ENCODE peak calls at places on chromosomes 1 and 21, in eight cellular contexts. C is trophoblast cell; M is neural progenitor cell; S is CD8-positive, alpha-beta memory T cell; W is uterus; Z is HAP-1; G is lower lobe of right lung; L is psoas muscle. A is an unnamed sample. For H3K4me1, the result is how much of the 10 kb centered on the place peaks cover.

GRCh38 chr1:152654110-152654509 is 9.1 kb upstream of the LCE2D start:
- DNase-seq in G (peak), W (no peak), S (peak), L (no peak), C (peak), M (peak), Z (peak), A (no peak)

GRCh38 chr1:110433803-110434202 is 17.1 kb upstream of the PROK1 start:
- DNase-seq in C (peak), W (no peak), G (peak), M (peak), L (peak), S (no peak), Z (peak), A (peak)

GRCh38 chr1:25611843-25612242 is 4.7 kb upstream of the MAN1C1 start:
- DNase-seq in Z (no peak), L (no peak), G (no peak), C (no peak), W (no peak), S (no peak), M (no peak), A (no peak)

GRCh38 chr1:12179111-12179519 is 12.3 kb downstream of the TNFRSF1B start:
- DNase-seq in S (peak), M (no peak), Z (no peak), G (no peak), W (no peak), L (no peak), C (peak), A (no peak)

GRCh38 chr1:108852141-108852540 is 4.8 kb downstream of the AKNAD1 start:
- DNase-seq in W (no peak), L (no peak), C (no peak), G (no peak), M (no peak), Z (no peak), S (no peak), A (no peak)

GRCh38 chr21:46634966-46635323 is 529 bp upstream of the PRMT2 start:
- DNase-seq in M (peak), S (peak), L (no peak), C (peak), W (no peak), Z (no peak), G (peak), A (peak)

GRCh38 chr1:181097242-181097641 is 8.7 kb downstream of the IER5 start:
- DNase-seq in Z (no peak), L (no peak), C (no peak), M (no peak), S (no peak), G (no peak), W (peak), A (no peak)

GRCh38 chr1:200037904-200038644 is 10.6 kb downstream of the NR5A2 start:
- DNase-seq in Z (peak), S (no peak), M (no peak), C (no peak), L (no peak), W (no peak), G (no peak), A (no peak)

GRCh38 chr1:21743476-21743875 is 39.5 kb downstream of the USP48 start:
- DNase-seq in L (no peak), M (no peak), W (no peak), S (no peak), Z (no peak), C (no peak), G (no peak), A (no peak)

GRCh38 chr1:90488451-90488850 is 228.7 kb downstream of the BARHL2 start:
- DNase-seq in S (no peak), G (no peak), W (no peak), C (no peak), M (no peak), Z (no peak), L (no peak), A (peak)

GRCh38 chr1:85328713-85329376 is 52.4 kb upstream of the BCL10 start:
- DNase-seq in S (no peak), Z (peak), G (no peak), W (no peak), C (peak), M (no peak), L (no peak), A (peak)

GRCh38 chr21:45325206-45326168 is 37.8 kb upstream of the POFUT2 start:
- DNase-seq in M (no peak), Z (no peak), S (no peak), L (peak), C (no peak), W (no peak), G (peak), A (no peak)

GRCh38 chr1:98662354-98662665 is 789 bp downstream of the SNX7 start:
- DNase-seq in S (no peak), W (no peak), Z (no peak), M (no peak), G (no peak), L (no peak), C (no peak), A (no peak)

GRCh38 chr1:115144176-115144575 is 54.9 kb upstream of the TSPAN2 start:
- DNase-seq in M (no peak), W (no peak), Z (no peak), G (no peak), L (no peak), S (no peak), C (no peak), A (no peak)

GRCh38 chr21:38267991-38268858 is 11.4 kb downstream of the KCNJ15 start:
- DNase-seq in C (no peak), S (no peak), G (no peak), L (no peak), W (no peak), M (no peak), Z (no peak), A (peak)

GRCh38 chr1:57471995-57472394 is 48.1 kb upstream of the DAB1 start:
- DNase-seq in C (no peak), Z (no peak), G (no peak), W (no peak), S (no peak), L (no peak), M (no peak), A (no peak)

GRCh38 chr1:9404541-9404940 is 111.8 kb downstream of the SPSB1 start:
- DNase-seq in L (no peak), Z (no peak), C (no peak), M (no peak), W (no peak), S (no peak), G (no peak), A (no peak)

GRCh38 chr1:110783292-110783918 is 89.5 kb upstream of the CD53 start:
- DNase-seq in M (peak), L (no peak), Z (peak), G (peak), S (peak), W (no peak), C (peak), A (no peak)

GRCh38 chr1:1206376-1207253 is at the start of gene TNFRSF18:
- DNase-seq in L (peak), S (peak), C (no peak), W (no peak), Z (no peak), G (peak), M (peak), A (no peak)

GRCh38 chr21:33495743-33496142 is 4.2 kb upstream of the DNAJC28 start:
- DNase-seq in M (no peak), L (no peak), G (no peak), Z (no peak), C (no peak), W (no peak), S (no peak), A (no peak)

GRCh38 chr1:232780354-232780753 is 24.9 kb upstream of the MAP10 start:
- DNase-seq in M (no peak), W (no peak), L (no peak), C (no peak), G (no peak), S (no peak), Z (no peak), A (no peak)

GRCh38 chr1:195415584-195415983 is 1192.7 kb downstream of the KCNT2 start:
- DNase-seq in L (no peak), M (no peak), C (no peak), W (no peak), G (no peak), Z (no peak), S (no peak), A (peak)

GRCh38 chr1:236167154-236167553 is 24.8 kb downstream of the GPR137B start:
- DNase-seq in S (no peak), M (no peak), W (no peak), L (no peak), Z (no peak), G (no peak), C (no peak), A (no peak)

GRCh38 chr1:28507646-28508434 is 2.0 kb downstream of the RCC1 start:
- DNase-seq in C (no peak), Z (peak), L (no peak), G (no peak), M (no peak), W (no peak), S (no peak), A (peak)

DNA sequence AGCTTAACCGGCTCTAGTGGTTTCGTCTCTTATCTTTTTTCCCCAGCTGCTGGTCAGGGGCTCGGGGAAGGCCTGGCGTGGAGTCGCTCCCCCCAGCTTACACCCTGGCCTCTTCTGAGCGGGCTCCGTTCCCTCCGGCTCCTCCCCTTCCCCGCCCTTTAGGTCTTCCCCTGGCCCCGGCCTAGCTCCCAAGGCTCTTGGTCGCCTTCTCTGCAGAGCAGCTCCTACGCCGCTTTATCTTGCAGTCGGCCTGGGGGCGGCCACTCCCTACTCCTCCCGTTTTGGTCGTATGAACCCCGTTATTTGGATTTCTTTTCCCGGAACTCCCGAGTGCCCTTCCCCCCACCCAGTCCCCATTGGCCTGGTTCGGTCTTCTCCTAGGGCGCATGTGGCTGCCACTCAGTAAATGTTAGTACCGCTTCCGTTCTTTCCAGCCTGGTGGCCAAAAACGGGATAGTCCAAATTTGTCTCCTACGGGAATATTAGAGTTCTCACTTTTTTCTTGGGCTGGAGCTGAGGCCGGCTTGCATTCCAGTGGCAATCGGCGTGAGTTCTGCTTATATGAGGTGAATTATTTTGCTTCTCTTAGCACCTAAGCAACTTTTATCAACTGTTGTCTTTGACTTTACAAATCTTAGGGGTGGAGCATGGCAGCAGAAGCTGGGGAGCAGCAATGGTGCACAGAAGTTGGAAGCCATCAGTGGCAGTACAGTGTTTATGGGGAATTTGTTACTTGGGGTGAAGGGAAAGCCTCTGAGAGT is 474 bp downstream of the THRAP3 start:
- DNase-seq in C (peak), G (peak), M (peak), L (no peak), S (peak), W (no peak), Z (peak), A (peak)
- H3K4me1 ChIP-seq in C (under half), G (under half), M (under half), L (under half), S (under half), W (under half), Z (under half), A (under half)

DNA sequence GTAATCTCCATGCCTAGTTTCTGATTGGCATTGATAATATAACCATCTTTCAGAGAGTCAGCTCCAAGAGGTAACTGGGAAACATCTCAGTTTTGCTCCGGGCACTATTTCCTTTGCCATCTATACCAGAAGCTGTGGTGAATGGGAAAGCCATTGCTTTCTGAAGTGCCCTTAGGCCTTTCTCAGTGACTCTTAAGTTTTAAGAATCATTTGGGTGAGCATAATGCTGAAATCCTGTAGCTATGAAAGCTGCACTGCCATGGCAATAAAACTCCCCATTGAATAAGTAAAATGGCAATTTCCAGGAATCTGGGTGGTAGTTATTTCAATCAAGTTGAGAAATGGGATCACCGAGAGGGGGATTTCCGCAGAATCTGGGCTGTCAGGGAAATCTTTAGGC is 26.9 kb upstream of the MACF1 start:
- DNase-seq in G (no peak), S (no peak), L (no peak), C (no peak), Z (no peak), W (no peak), M (no peak), A (no peak)
- H3K4me1 ChIP-seq in G (half or more), S (under half), L (half or more), C (under half), Z (under half), W (under half), M (half or more), A (half or more)

DNA sequence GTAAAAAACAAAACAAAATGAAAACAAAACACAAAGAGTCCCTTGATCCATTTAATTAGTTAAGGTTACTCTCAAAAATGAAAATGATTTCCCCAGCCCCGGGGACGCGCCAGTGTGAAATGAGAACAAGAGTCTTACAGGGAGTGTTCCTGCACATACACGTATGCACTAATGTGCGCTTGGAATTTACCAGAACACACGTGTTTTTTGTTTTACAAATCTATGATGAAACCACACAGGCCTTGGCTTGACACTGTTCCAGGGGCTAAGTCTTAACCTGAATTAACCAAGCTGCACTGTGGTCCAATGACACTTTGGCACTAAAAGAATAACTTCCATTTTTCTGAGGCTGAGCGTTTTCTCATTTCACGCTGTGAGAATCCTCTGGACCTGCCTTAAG is 63.7 kb downstream of the SLC45A1 start:
- DNase-seq in W (peak), M (no peak), Z (no peak), G (no peak), L (no peak), S (no peak), C (no peak), A (peak)
- H3K4me1 ChIP-seq in W (half or more), M (half or more), Z (under half), G (half or more), L (half or more), S (half or more), C (under half), A (under half)

GRCh38 chr1:20425622-20426021 is 60.4 kb downstream of the CAMK2N1 start:
- DNase-seq in L (no peak), W (no peak), C (no peak), M (no peak), G (no peak), S (no peak), Z (no peak), A (no peak)

GRCh38 chr1:20421441-20421840 is 64.6 kb downstream of the CAMK2N1 start:
- DNase-seq in Z (no peak), S (no peak), G (no peak), M (no peak), C (no peak), W (no peak), L (no peak), A (no peak)

GRCh38 chr1:20426371-20426770 is 59.6 kb downstream of the CAMK2N1 start:
- DNase-seq in C (no peak), G (no peak), L (no peak), M (no peak), W (no peak), S (no peak), Z (no peak), A (no peak)

GRCh38 chr1:20426923-20427322 is 59.1 kb downstream of the CAMK2N1 start:
- DNase-seq in Z (no peak), C (no peak), M (no peak), L (no peak), G (no peak), S (no peak), W (no peak), A (peak)

DNA sequence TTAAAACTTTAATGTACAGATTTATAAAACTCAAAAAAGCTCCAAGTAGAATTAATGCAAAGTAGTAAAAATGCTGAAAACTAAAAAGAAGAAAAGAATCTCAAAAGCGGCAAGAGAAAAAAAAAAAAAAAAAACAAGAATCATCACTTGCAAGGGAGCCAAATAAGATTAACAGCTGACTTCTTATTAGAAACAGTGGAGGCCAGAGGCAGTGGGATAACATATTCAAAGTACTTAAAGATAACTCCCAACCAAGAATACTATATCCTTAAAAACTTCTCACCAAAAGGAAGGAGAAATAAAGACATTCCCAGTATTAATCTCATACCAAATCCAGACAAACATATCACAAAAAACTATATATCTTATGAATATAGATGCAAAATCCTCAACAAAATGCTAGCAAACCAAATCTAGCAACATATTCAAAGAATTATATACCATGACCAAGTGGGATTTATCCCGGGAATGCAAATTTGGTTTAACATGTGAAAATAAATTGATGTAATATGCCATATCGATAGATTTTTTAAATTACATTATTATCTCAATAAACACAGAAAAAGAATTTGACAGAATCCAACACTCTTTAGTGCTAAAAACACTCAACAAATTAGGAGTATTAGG is 62.7 kb downstream of the CAMK2N1 start:
- DNase-seq in M (no peak), S (no peak), L (no peak), G (no peak), Z (no peak), W (no peak), C (no peak), A (no peak)
- H3K4me1 ChIP-seq in M (under half), S (under half), L (under half), G (under half), Z (under half), W (under half), C (under half), A (under half)

DNA sequence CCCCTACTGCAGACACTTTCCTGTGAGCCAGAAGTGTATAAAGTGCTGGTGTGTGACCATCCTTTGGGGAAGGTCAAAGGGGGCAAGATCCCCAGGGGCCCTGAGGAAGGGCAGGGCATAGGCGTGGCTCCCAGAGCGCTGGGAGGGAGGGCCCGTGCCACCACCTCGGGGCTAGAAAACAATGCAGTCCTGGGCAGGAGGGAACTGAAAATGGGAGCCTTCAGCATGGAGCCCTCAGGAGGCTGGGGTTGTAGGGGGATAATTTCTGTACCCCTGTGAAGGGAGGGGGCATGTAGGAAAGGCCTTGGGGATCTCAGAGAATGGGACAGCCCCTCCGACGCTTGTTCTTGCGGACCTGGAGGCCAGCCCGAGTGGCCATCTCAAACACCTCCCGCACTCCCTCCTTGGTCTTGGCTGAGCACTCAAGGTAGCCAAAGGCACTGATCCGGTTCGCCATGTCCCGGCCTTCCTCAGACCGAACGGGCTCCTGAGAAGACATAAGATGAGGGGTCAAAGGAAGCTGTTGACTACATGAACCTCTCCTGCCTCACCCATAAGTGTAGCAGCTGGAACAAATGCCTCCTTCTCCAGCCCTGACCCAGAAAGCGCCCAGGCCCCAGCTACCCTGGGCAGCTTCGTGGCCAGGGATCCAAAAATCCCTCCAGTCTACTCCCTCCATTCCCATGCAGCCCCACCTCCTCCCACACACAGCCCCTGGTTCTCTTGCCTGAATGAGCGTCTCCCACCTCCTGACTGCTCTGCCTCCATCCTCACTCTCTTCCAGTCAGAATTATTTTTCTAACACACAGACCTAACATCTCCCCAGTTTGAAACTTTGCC is 5.5 kb downstream of the RHOC start:
- DNase-seq in L (no peak), C (no peak), W (peak), S (no peak), G (no peak), M (no peak), Z (no peak), A (peak)
- H3K4me1 ChIP-seq in L (half or more), C (half or more), W (under half), S (under half), G (half or more), M (under half), Z (under half), A (under half)

GRCh38 chr1:202361701-202362100 is 13.2 kb downstream of the PPP1R12B start:
- DNase-seq in L (no peak), Z (peak), G (no peak), S (no peak), W (no peak), C (no peak), M (no peak), A (no peak)
- H3K4me1 ChIP-seq in L (under half), Z (under half), G (under half), S (under half), W (under half), C (under half), M (under half), A (under half)

A was measured in foreskin keratinocyte.